ENCODE peak calls at places on chromosomes 2 and 18, in eight cellular contexts. B, M, A, S, R, O, V and C are unnamed samples.
A peak's percentile ranks its signal among the peaks of the same experiment; 100 is the strongest.

GRCh38 chr2:112487444-112487961 is 5.5 kb downstream of the TTL start:
- DNase-seq in V (no peak), A (no peak), O (no peak), S (no peak), R (no peak), B (no peak), M (no peak), C (no peak)

GRCh38 chr2:206004004-206004693 is 81.8 kb downstream of the INO80D start:
- DNase-seq in O (peak; percentile 37), A (no peak), B (no peak), M (peak; percentile 59), V (no peak), R (no peak), S (no peak), C (no peak)

GRCh38 chr2:766255-766654 is 89.0 kb upstream of the TMEM18 start:
- DNase-seq in R (no peak), M (no peak), S (no peak), B (no peak), O (no peak), A (no peak), V (no peak), C (no peak)

GRCh38 chr18:22946841-22947240 is 13.7 kb downstream of the RBBP8 start:
- DNase-seq in M (no peak), B (no peak), R (no peak), V (no peak), S (no peak), A (no peak), O (peak; percentile 47), C (no peak)

GRCh38 chr2:235077046-235077445 is 125.2 kb downstream of the SH3BP4 start:
- DNase-seq in B (no peak), S (no peak), O (peak; percentile 59), A (no peak), V (no peak), R (no peak), M (no peak), C (no peak)

GRCh38 chr2:73925853-73926492 is 707 bp upstream of the DGUOK start:
- DNase-seq in S (no peak), M (no peak), V (no peak), R (no peak), O (no peak), B (no peak), A (no peak), C (no peak)

GRCh38 chr2:69645026-69645425 is 1.5 kb upstream of the AAK1 start:
- DNase-seq in S (no peak), M (no peak), R (no peak), V (no peak), A (no peak), O (peak; percentile 71), B (no peak), C (no peak)

GRCh38 chr2:1749489-1749748 is 5.1 kb upstream of the PXDN start:
- DNase-seq in R (no peak), B (no peak), M (no peak), O (no peak), A (no peak), S (no peak), V (no peak), C (no peak)

GRCh38 chr2:9278439-9278838 is 71.8 kb downstream of the ASAP2 start:
- DNase-seq in B (no peak), A (no peak), R (no peak), M (no peak), O (no peak), V (no peak), S (no peak), C (no peak)

GRCh38 chr2:131827481-131828163 is 299.9 kb downstream of the CCDC74A start:
- DNase-seq in M (peak; percentile 13), R (no peak), B (no peak), V (no peak), S (no peak), O (no peak), A (no peak), C (no peak)

GRCh38 chr2:44967056-44967455 is 25.6 kb downstream of the SIX3 start:
- DNase-seq in R (no peak), A (no peak), O (no peak), V (no peak), B (no peak), M (no peak), S (no peak), C (no peak)

GRCh38 chr2:162824319-162824718 is 14.2 kb downstream of the KCNH7 start:
- DNase-seq in A (no peak), S (no peak), B (no peak), M (peak; percentile 12), R (no peak), V (no peak), O (no peak), C (no peak)

GRCh38 chr18:54112356-54112755 is 112.1 kb downstream of the MBD2 start:
- DNase-seq in R (no peak), V (no peak), M (no peak), O (peak; percentile 73), B (no peak), S (no peak), A (no peak), C (no peak)

GRCh38 chr2:67209107-67209506 is 188.0 kb upstream of the ETAA1 start:
- DNase-seq in V (no peak), S (no peak), B (no peak), A (no peak), O (no peak), M (no peak), R (no peak), C (no peak)

GRCh38 chr2:85852979-85853498 is 35.8 kb downstream of the ST3GAL5 start:
- DNase-seq in V (no peak), A (no peak), B (peak; percentile 62), S (no peak), M (no peak), R (no peak), O (peak; percentile 78), C (no peak)

GRCh38 chr2:241391892-241392665 is 36.0 kb downstream of the FARP2 start:
- DNase-seq in A (no peak), O (peak; percentile 75), R (no peak), S (no peak), M (peak; percentile 56), V (no peak), B (no peak), C (no peak)

GRCh38 chr2:28135324-28135723 is 244.8 kb downstream of the BABAM2 start:
- DNase-seq in R (no peak), A (no peak), O (peak; percentile 11), M (no peak), V (no peak), B (no peak), S (no peak), C (no peak)

GRCh38 chr2:101113441-101114267 is 37.5 kb downstream of the TBC1D8 start:
- DNase-seq in S (no peak), A (no peak), R (no peak), M (peak; percentile 64), O (peak; percentile 85), B (no peak), V (no peak), C (no peak)

GRCh38 chr2:32941944-32942690 is 4.6 kb upstream of the LTBP1 start:
- DNase-seq in M (no peak), R (no peak), B (no peak), S (no peak), V (no peak), A (no peak), O (peak; percentile 5), C (no peak)

GRCh38 chr2:183026424-183026823 is 11.8 kb downstream of the NCKAP1 start:
- DNase-seq in S (no peak), R (no peak), A (no peak), M (no peak), V (no peak), O (no peak), B (no peak), C (no peak)

GRCh38 chr2:208265371-208265806 is 666 bp upstream of the PIKFYVE start:
- DNase-seq in O (peak; percentile 44), B (no peak), V (no peak), M (peak; percentile 19), A (no peak), R (no peak), S (no peak), C (no peak)

GRCh38 chr18:79687806-79688205 is 8.2 kb downstream of the CTDP1 start:
- DNase-seq in O (peak; percentile 48), M (no peak), S (no peak), R (no peak), V (no peak), A (no peak), B (no peak), C (no peak)

GRCh38 chr18:1499265-1499664 is 594.6 kb downstream of the ADCYAP1 start:
- DNase-seq in A (no peak), V (no peak), M (no peak), B (no peak), S (no peak), O (no peak), R (no peak), C (no peak)

GRCh38 chr2:28411166-28411755 is 18.6 kb downstream of the FOSL2 start:
- DNase-seq in M (no peak), O (no peak), A (no peak), B (no peak), S (no peak), V (no peak), R (no peak), C (no peak)

GRCh38 chr2:201938151-201938815 is 95.4 kb upstream of the FZD7 start:
- DNase-seq in V (no peak), B (no peak), A (no peak), S (no peak), M (no peak), O (peak; percentile 52), R (no peak), C (no peak)

GRCh38 chr2:230901006-230901405 is 24.0 kb downstream of the GPR55 start:
- DNase-seq in M (no peak), B (no peak), A (no peak), V (no peak), R (no peak), O (no peak), S (no peak), C (no peak)

GRCh38 chr2:203404996-203405395 is 76.8 kb downstream of the ABI2 start:
- DNase-seq in M (no peak), A (no peak), S (no peak), R (no peak), O (peak; percentile 43), V (no peak), B (no peak), C (no peak)

GRCh38 chr2:50658883-50659282 is 373.0 kb downstream of the NRXN1 start:
- DNase-seq in A (no peak), B (no peak), O (no peak), S (no peak), V (no peak), M (no peak), R (no peak), C (no peak)